ENCODE peak calls at places on chromosomes 11 and 22, in ten cellular contexts. S is anterior cingulate cortex; Y is NCI-H345; L is HTR-8/SVneo; E is endodermal cell; D is stimulated activated CD8-positive, alpha-beta memory T cell treated with anti-CD3 and anti-CD28 coated beads, Interleukin-7, amount 100 ng/mL, for 1 hour; Q is activated effector memory CD4-positive, alpha-beta T cell treated with Interleukin-2 at 50 U/mL for 16 hours; R is GM04504; G is amygdala; O is kidney tubule cell. M is an unnamed sample.

GRCh38 chr11:60942970-60943565 is 8.9 kb downstream of the SLC15A3 start:
- DNase-seq in S (no peak), Y (peak), L (no peak), E (no peak), D (no peak), Q (no peak), R (no peak), G (no peak), O (peak), M (no peak)

GRCh38 chr11:127058524-127058923 is 58.0 kb upstream of the KIRREL3 start:
- DNase-seq in S (no peak), Y (no peak), L (no peak), E (no peak), D (no peak), Q (no peak), R (no peak), G (no peak), O (no peak), M (no peak)

GRCh38 chr11:76598426-76598839 is 72.1 kb downstream of the LRRC32 start:
- DNase-seq in S (no peak), Y (peak), L (peak), E (peak), D (no peak), Q (no peak), R (no peak), G (no peak), O (peak), M (peak)

GRCh38 chr22:33828302-33828701 is 92.0 kb downstream of the LARGE1 start:
- DNase-seq in S (no peak), Y (no peak), L (no peak), E (no peak), D (no peak), Q (no peak), R (no peak), G (no peak), O (no peak), M (no peak)

GRCh38 chr11:72676874-72677341 is 2.7 kb upstream of the PDE2A start:
- DNase-seq in S (no peak), Y (no peak), L (peak), E (peak), D (peak), Q (peak), R (no peak), G (no peak), O (peak), M (peak)

GRCh38 chr11:2809854-2810253 is 75.7 kb downstream of the CDKN1C start:
- DNase-seq in S (no peak), Y (no peak), L (no peak), E (peak), D (no peak), Q (no peak), R (no peak), G (no peak), O (no peak), M (no peak)

GRCh38 chr22:36417281-36417686 is 29.5 kb upstream of the MYH9 start:
- DNase-seq in S (no peak), Y (no peak), L (no peak), E (peak), D (no peak), Q (no peak), R (no peak), G (no peak), O (peak), M (no peak)

GRCh38 chr22:38442967-38443674 is 11.9 kb downstream of the KCNJ4 start:
- DNase-seq in S (no peak), Y (no peak), L (no peak), E (no peak), D (no peak), Q (no peak), R (no peak), G (no peak), O (peak), M (no peak)

GRCh38 chr11:14357843-14358728 is 897 bp downstream of the RRAS2 start:
- DNase-seq in S (no peak), Y (peak), L (peak), E (peak), D (no peak), Q (peak), R (no peak), G (no peak), O (peak), M (peak)

GRCh38 chr11:11871991-11872401 is 30.2 kb downstream of the USP47 start:
- DNase-seq in S (no peak), Y (no peak), L (no peak), E (no peak), D (no peak), Q (no peak), R (no peak), G (no peak), O (no peak), M (no peak)

GRCh38 chr11:95508219-95508880 is 277.3 kb upstream of the SESN3 start:
- DNase-seq in S (no peak), Y (no peak), L (no peak), E (no peak), D (no peak), Q (no peak), R (no peak), G (no peak), O (no peak), M (no peak)

GRCh38 chr11:36583667-36584066 is 10.6 kb upstream of the IFTAP start:
- DNase-seq in S (no peak), Y (no peak), L (no peak), E (no peak), D (no peak), Q (no peak), R (no peak), G (no peak), O (no peak), M (no peak)

GRCh38 chr11:122882809-122883681 is 486 bp downstream of the JHY start:
- DNase-seq in S (no peak), Y (peak), L (peak), E (peak), D (peak), Q (peak), R (peak), G (peak), O (peak), M (peak)

GRCh38 chr11:83064011-83064410 is 7.7 kb downstream of the RAB30 start:
- DNase-seq in S (no peak), Y (no peak), L (no peak), E (no peak), D (no peak), Q (no peak), R (no peak), G (no peak), O (no peak), M (no peak)

GRCh38 chr11:131904756-131905155 is 534.3 kb downstream of the NTM start:
- DNase-seq in S (no peak), Y (no peak), L (no peak), E (peak), D (no peak), Q (no peak), R (no peak), G (no peak), O (peak), M (no peak)

M was measured in naive B cell.